ENCODE peak calls at places on chromosome 19, in seven cellular contexts. O is astrocyte; U is GM23338; M is foreskin fibroblast; X is CD4-positive, alpha-beta T cell; K is PC-3; Q is upper lobe of right lung. L is an unnamed sample.

GRCh38 chr19:17865364-17866311 is 5.9 kb downstream of the RPL18A start:
- DNase-seq in K (peak), O (no peak), X (no peak), U (peak), M (no peak), Q (no peak), L (no peak)

GRCh38 chr19:10454267-10454666 is 33.9 kb downstream of the PDE4A start:
- DNase-seq in U (peak), M (no peak), K (peak), X (no peak), Q (no peak), O (no peak), L (no peak)

GRCh38 chr19:56953411-56953810 is 112.9 kb upstream of the PEG3 start:
- DNase-seq in O (no peak), M (no peak), X (no peak), U (no peak), K (no peak), Q (no peak), L (no peak)

GRCh38 chr19:32351807-32352630 is 6.6 kb downstream of the ZNF507 start:
- DNase-seq in X (no peak), Q (no peak), U (no peak), M (no peak), K (peak), O (peak), L (no peak)

GRCh38 chr19:10271543-10272086 is 695 bp downstream of the ICAM1 start:
- DNase-seq in U (no peak), O (no peak), Q (no peak), M (no peak), X (peak), K (no peak), L (no peak)

GRCh38 chr19:32651729-32652140 is 23.2 kb downstream of the ANKRD27 start:
- DNase-seq in Q (no peak), U (peak), O (no peak), M (no peak), X (no peak), K (no peak), L (no peak)

GRCh38 chr19:17107546-17108452 is 32.2 kb downstream of the MYO9B start:
- DNase-seq in X (no peak), K (peak), Q (peak), O (peak), M (peak), U (no peak), L (no peak)

GRCh38 chr19:8069116-8069973 is 16.8 kb downstream of the CCL25 start:
- DNase-seq in O (no peak), U (peak), Q (no peak), M (no peak), K (peak), X (no peak), L (no peak)

GRCh38 chr19:3465552-3465951 is 14.8 kb downstream of the SMIM24 start:
- DNase-seq in Q (no peak), K (no peak), M (no peak), X (no peak), O (no peak), U (peak), L (no peak)

GRCh38 chr19:1942078-1942933 is 1.3 kb downstream of the CSNK1G2 start:
- DNase-seq in K (peak), X (peak), Q (peak), U (peak), O (peak), M (peak), L (no peak)
- TF ChIP-seq CTCF in K (no peak), X (no peak), Q (no peak), U (no peak), O (no peak), M (no peak), L (peak)

DNA sequence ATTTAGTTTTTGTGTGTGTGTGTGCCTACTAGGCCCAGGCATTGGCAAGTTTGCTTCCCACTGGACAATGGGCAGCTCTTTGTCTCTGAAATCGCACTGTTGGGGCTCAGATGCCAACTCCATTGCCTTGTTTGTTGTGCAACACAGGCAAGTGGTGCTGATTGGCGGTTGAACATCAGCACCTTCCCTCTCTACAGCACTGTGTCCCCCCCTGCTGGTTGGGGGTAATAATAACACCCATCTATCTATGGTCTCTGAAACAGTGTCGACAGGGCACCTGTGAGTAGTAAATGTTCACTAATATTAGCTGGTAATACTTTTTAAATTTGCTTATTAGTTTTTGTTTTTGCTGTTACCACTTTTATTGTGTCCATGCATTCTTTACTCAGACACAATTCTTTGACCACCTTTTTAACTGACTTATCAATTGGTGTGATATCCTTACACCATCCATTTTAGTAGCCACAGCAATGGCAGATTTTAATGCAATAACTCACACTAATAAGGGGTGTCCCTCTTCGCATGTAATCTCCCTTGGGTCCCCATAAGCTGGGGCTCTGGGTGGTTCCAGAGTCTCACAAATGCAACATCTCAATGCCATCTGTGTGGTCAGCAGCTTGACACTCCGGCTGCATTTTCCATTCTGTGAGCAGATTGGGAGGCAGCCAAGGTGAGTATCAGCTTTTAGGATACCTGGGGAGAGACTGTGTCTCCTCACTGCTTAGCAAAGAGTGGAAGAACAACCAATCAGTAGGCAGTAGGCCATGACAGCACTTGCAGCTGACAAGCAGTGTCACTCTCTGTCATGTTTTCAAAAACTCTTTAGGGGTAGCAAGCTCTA is 47.7 kb upstream of the UQCRFS1 start:
- DNase-seq in U (peak), O (no peak), K (no peak), X (no peak), M (no peak), Q (no peak), L (no peak)
- TF ChIP-seq CTCF in U (peak), O (peak), K (peak), X (no peak), M (peak), Q (peak), L (peak)

DNA sequence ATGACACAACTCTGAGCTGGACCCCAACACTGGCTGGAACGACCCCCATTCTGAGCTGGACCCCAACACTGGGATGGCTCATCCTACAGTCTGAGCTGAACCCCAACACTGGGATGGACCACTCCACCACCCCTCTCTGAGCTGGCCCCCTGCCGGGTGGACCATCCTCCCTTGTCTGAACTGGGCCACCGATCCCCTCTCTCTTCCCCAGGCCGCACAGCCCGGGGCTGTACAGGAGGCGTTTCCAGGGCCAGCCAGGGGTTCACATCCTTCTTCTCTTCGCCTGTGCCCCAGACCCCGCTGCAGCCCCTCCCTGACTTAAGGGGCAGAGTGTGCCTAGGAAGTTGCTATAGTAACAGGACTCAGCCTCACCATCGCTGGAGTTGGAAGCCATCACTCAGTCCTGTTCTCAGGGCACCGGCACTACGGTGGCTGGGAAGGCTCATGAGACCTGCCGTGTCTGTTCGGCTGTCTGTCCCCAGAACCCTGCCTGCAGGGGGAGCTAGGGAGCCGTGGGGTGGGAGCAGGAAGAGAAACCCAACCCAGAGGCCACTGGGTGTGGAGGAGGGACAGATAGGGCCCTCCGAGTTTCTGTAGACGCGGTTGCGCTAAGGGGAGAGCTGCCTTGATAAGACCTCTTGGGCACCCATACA is 3.7 kb downstream of the PRKACA start:
- DNase-seq in X (peak), M (no peak), O (no peak), K (peak), Q (peak), U (peak), L (no peak)
- TF ChIP-seq CTCF in X (no peak), M (peak), O (peak), K (peak), Q (peak), U (peak), L (peak)

GRCh38 chr19:45885556-45886426 is at the start of gene IRF2BP1:
- DNase-seq in M (peak), U (peak), X (peak), O (peak), Q (peak), K (peak), L (peak)
- TF ChIP-seq CTCF in M (no peak), U (no peak), X (no peak), O (no peak), Q (no peak), K (no peak), L (peak)

DNA sequence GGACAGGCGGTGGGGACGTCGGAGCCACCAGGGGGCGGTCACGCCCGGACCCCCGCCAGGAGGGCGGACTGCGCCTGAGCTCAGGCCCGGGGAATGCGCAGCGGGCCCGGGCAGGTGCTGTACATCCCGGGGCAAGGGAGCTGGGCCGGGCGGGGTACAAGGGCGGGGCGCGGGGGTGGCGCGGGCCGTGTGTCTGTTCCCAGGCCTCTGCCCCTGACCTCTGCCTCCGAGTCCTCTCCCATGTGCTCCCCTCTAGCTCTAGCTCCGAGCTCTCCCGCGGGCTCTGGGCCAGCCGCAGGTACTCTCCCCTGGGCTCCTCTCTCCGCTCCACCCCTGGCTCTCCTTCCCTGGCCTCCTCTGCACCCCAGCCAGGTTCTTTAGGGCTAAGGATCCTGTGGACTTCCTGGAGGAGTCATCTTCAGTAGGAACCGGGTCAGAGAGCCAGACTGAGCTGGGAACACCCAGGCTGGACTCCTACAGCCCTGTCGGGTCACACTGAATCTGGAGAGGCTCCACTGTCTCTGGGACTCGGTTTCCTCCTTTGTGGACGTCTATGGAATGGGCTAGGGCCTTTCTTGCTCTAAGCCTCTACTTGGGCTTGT is 2.3 kb downstream of the PPP1R13L start:
- DNase-seq in O (no peak), X (no peak), M (no peak), K (no peak), Q (peak), U (peak), L (no peak)
- TF ChIP-seq CTCF in O (no peak), X (no peak), M (no peak), K (no peak), Q (peak), U (no peak), L (peak)

GRCh38 chr19:4830332-4830731 is 1.2 kb downstream of the TICAM1 start:
- DNase-seq in K (no peak), U (no peak), O (no peak), X (no peak), Q (no peak), M (no peak), L (no peak)

GRCh38 chr19:4831351-4832340 is at the start of gene TICAM1:
- DNase-seq in U (peak), Q (peak), O (peak), M (peak), X (peak), K (peak), L (no peak)

GRCh38 chr19:4830768-4831265 is 695 bp downstream of the TICAM1 start:
- DNase-seq in O (no peak), M (no peak), K (peak), U (no peak), Q (no peak), X (no peak), L (no peak)

GRCh38 chr19:4832776-4833175 is 1.3 kb upstream of the TICAM1 start:
- DNase-seq in U (no peak), Q (no peak), X (no peak), M (no peak), O (no peak), K (no peak), L (no peak)

DNA sequence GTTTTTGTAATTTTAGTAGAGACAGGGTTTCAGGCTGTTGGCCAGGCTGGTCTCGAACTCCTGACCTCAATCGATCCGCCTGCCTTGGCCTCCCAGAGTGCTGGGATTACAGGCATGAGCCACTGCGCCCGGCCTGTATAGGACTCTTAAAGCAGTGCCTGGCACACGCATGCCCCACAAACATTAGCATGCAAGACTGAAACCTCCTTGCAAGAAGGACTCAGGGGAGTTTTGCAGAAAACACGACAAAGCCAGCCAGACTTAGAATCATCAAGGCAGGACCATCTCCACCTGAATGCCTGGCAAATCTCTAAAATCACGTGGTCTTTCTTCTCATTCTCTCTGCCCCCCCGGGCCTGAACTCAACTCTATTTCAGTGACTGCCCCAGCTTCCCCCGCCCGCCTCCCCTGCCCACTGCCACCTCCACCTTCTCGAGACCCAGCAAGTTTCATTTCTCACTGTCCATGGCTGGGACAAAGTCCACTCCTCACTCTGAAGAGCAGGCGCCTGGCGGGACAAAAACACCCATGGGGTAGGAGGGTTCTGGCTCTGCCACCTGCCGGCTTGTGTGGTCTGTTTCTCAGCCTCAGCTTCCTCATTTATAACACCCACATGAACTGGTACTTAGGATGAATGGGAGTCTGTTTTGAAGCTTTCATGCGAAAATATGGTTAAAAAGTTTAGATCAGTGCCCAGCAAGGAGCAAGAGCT is 2.4 kb downstream of the TICAM1 start:
- DNase-seq in U (no peak), M (no peak), K (no peak), O (no peak), X (no peak), Q (no peak), L (no peak)
- TF ChIP-seq CTCF in U (no peak), M (no peak), K (no peak), O (no peak), X (no peak), Q (no peak), L (no peak)

GRCh38 chr19:47130120-47130588 is 481 bp upstream of the SAE1 start:
- DNase-seq in K (no peak), Q (no peak), O (no peak), X (no peak), U (no peak), M (no peak), L (no peak)

GRCh38 chr19:47132522-47132852 is 1.9 kb downstream of the SAE1 start:
- DNase-seq in O (no peak), M (no peak), U (no peak), K (peak), Q (no peak), X (no peak), L (no peak)

GRCh38 chr19:47133021-47133471 is 2.4 kb downstream of the SAE1 start:
- DNase-seq in M (no peak), K (no peak), X (no peak), Q (peak), O (no peak), U (no peak), L (no peak)

GRCh38 chr19:47129579-47129978 is 1.1 kb upstream of the SAE1 start:
- DNase-seq in K (no peak), M (no peak), Q (no peak), O (no peak), X (no peak), U (no peak), L (no peak)

DNA sequence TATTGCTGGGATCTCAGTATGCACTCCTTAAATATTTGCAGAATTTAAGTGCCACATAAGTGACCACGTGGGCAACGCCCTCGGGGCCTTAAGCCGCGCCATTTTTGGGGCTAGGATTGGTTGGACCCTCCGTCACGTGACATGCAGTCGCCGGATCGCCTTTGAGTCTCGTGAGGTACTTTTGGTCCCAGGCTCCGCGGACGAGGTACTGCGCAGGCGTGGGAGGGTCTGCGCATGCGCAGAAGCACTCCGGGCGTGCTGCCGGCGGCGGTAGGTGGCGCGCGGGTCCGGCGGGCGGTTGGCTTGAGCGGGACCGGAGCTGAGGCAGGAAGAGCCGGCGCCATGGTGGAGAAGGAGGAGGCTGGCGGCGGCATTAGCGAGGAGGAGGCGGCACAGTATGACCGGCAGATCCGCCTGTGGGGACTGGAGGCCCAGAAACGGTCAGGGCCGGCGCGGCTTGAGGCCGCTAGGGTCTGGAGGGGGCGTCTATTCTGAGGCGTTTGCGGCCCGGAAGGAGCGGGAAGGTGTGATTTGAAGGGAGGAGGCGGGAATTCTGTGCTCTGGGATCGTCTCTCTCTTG is at the start of gene SAE1:
- DNase-seq in O (peak), U (peak), K (peak), Q (peak), X (peak), M (peak), L (peak)
- TF ChIP-seq CTCF in O (peak), U (peak), K (peak), Q (peak), X (peak), M (peak), L (peak)